ENCODE peak calls at places on chromosomes 1 and 21, in nine cellular contexts. M is GM23248, S is mammary epithelial cell, Z is fibroblast of lung, K is astrocyte, F is PC-3, V is K562, Q is H1, O is neuronal stem cell. P is an unnamed sample.

GRCh38 chr1:112298558-112298957 is 97.5 kb upstream of the CTTNBP2NL start:
- DNase-seq in M (peak; percentile 68), S (peak; percentile 58), Z (peak; percentile 53), K (no peak), F (peak; percentile 73), V (peak; percentile 74), Q (peak; percentile 88), O (peak; percentile 26), P (peak; percentile 25)

GRCh38 chr1:78722947-78723346 is 73.3 kb downstream of the IFI44 start:
- DNase-seq in M (peak; percentile 47), S (no peak), Z (no peak), K (peak; percentile 54), F (no peak), V (no peak), Q (no peak), O (no peak), P (no peak)

GRCh38 chr1:173333581-173333980 is 126.5 kb upstream of the TNFSF4 start:
- DNase-seq in M (peak; percentile 63), S (no peak), Z (no peak), K (peak; percentile 71), F (no peak), V (no peak), Q (no peak), O (no peak), P (peak; percentile 60)

GRCh38 chr1:183090386-183091006 is 67.3 kb downstream of the LAMC1 start:
- DNase-seq in M (peak; percentile 80), S (no peak), Z (peak; percentile 94), K (peak; percentile 79), F (no peak), V (no peak), Q (no peak), O (no peak), P (no peak)

GRCh38 chr1:83034846-83035245 is 964.1 kb downstream of the TTLL7 start:
- DNase-seq in M (peak; percentile 20), S (peak; percentile 4), Z (peak; percentile 8), K (no peak), F (peak; percentile 39), V (no peak), Q (no peak), O (no peak), P (no peak)

GRCh38 chr1:109942434-109942833 is 31.8 kb downstream of the CSF1 start:
- DNase-seq in M (no peak), S (no peak), Z (no peak), K (no peak), F (no peak), V (peak; percentile 68), Q (no peak), O (no peak), P (no peak)

GRCh38 chr1:20847619-20848080 is 60.5 kb upstream of the HP1BP3 start:
- DNase-seq in M (peak; percentile 14), S (peak; percentile 5), Z (peak; percentile 11), K (peak; percentile 87), F (peak; percentile 89), V (no peak), Q (no peak), O (no peak), P (no peak)

GRCh38 chr1:115099693-115100050 is 10.4 kb upstream of the TSPAN2 start:
- DNase-seq in M (peak; percentile 85), S (peak; percentile 58), Z (no peak), K (peak; percentile 22), F (peak; percentile 89), V (no peak), Q (no peak), O (no peak), P (no peak)

GRCh38 chr1:156693858-156694562 is 11.4 kb downstream of the CRABP2 start:
- DNase-seq in M (peak; percentile 21), S (peak; percentile 45), Z (no peak), K (no peak), F (peak; percentile 75), V (peak; percentile 92), Q (peak; percentile 68), O (no peak), P (no peak)

GRCh38 chr1:197919523-197920301 is 2.5 kb downstream of the LHX9 start:
- DNase-seq in M (no peak), S (no peak), Z (no peak), K (no peak), F (no peak), V (no peak), Q (peak; percentile 73), O (peak; percentile 32), P (no peak)

GRCh38 chr21:45260191-45260795 is 27.4 kb downstream of the POFUT2 start:
- DNase-seq in M (no peak), S (no peak), Z (no peak), K (no peak), F (no peak), V (no peak), Q (peak; percentile 23), O (no peak), P (no peak)

GRCh38 chr1:91523462-91523861 is 22.8 kb downstream of the CDC7 start:
- DNase-seq in M (peak; percentile 22), S (no peak), Z (no peak), K (no peak), F (no peak), V (no peak), Q (no peak), O (no peak), P (no peak)

GRCh38 chr1:111199881-111200801 is at the start of gene DENND2D:
- DNase-seq in M (no peak), S (no peak), Z (no peak), K (no peak), F (peak; percentile 10), V (no peak), Q (no peak), O (no peak), P (no peak)

GRCh38 chr21:45256912-45257672 is 30.6 kb downstream of the POFUT2 start:
- DNase-seq in M (no peak), S (no peak), Z (no peak), K (no peak), F (no peak), V (peak; percentile 90), Q (peak; percentile 53), O (no peak), P (no peak)

DNA sequence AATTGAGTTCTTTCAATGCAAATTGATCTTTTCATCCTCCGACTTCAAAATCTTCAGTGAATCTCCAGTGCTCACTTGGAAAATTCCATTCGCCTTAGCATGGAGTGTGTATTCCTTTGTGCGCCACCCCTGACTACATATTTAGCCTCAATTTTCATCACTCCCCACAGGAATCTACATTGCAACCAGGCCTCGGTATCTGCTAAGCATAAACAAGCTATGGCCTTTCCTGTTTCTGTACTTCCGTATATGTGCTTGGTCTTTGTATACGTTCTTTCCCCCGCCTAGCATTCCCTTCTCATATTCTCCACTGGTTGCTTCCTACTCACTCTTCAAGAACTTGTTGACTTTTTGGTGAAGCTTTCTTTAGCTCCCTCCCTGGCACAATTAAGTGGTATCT is 470.8 kb downstream of the LMO4 start:
- DNase-seq in M (no peak), S (no peak), Z (no peak), K (no peak), F (no peak), V (no peak), Q (no peak), O (no peak), P (no peak)
- H2AFZ ChIP-seq in M (no peak overlapping the region), S (no peak overlapping the region), Z (no peak overlapping the region), K (no peak overlapping the region), F (no peak overlapping the region), V (no peak overlapping the region), Q (peak overlapping the region; percentile 80), O (no peak overlapping the region), P (no peak overlapping the region)

GRCh38 chr1:97875996-97876395 is 44.8 kb downstream of the DPYD start:
- DNase-seq in M (peak; percentile 32), S (peak; percentile 9), Z (peak; percentile 70), K (peak; percentile 55), F (peak; percentile 61), V (no peak), Q (no peak), O (no peak), P (no peak)

GRCh38 chr1:97877307-97877706 is 43.5 kb downstream of the DPYD start:
- DNase-seq in M (no peak), S (no peak), Z (no peak), K (no peak), F (no peak), V (no peak), Q (no peak), O (no peak), P (no peak)
- H3K9ac ChIP-seq in M (no peak overlapping the region), S (no peak overlapping the region), Z (no peak overlapping the region), K (no peak overlapping the region), F (no peak overlapping the region), V (no peak overlapping the region), Q (no peak overlapping the region), O (no peak overlapping the region), P (no peak overlapping the region)

GRCh38 chr1:68010094-68010493 is 40.3 kb downstream of the DIRAS3 start:
- DNase-seq in M (peak; percentile 54), S (peak; percentile 17), Z (peak; percentile 70), K (peak; percentile 42), F (peak; percentile 53), V (no peak), Q (no peak), O (no peak), P (no peak)

GRCh38 chr1:68010543-68010942 is 39.9 kb downstream of the DIRAS3 start:
- DNase-seq in M (peak; percentile 9), S (no peak), Z (no peak), K (no peak), F (no peak), V (no peak), Q (no peak), O (no peak), P (no peak)

GRCh38 chr1:68013351-68013750 is 37.1 kb downstream of the DIRAS3 start:
- DNase-seq in M (no peak), S (no peak), Z (no peak), K (no peak), F (no peak), V (no peak), Q (no peak), O (no peak), P (no peak)

GRCh38 chr1:68015369-68015768 is 35.1 kb downstream of the DIRAS3 start:
- DNase-seq in M (peak; percentile 34), S (no peak), Z (no peak), K (peak; percentile 10), F (no peak), V (no peak), Q (no peak), O (no peak), P (no peak)

DNA sequence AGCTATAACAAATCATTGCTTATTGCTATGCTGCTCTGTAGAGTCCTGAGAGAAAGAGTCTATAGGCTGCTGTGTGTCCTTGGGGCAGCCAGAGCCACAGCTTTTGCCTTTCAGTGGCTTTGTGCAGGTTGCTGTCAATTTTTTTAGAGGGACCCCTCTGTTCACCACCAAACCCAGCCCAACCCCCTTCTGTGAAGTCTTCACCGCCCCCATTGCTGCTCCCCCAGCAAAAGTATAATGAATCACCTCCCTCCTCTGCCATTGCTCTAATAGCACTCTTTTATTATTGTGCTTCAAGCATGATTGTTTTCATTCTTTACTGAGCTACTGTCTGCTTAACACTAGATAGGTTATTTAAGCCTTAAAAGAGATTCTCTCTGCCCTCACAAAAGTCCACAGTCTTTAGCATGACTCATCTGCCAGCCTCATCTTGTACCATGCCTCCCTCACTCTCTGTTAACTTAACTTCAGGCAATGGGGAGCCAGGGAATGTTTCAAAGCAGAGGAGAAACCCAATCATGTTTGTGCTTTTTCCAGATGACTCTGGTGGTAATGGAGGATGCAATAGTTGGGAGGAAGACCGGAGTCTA is 38.5 kb downstream of the DIRAS3 start:
- DNase-seq in M (peak; percentile 49), S (peak; percentile 56), Z (no peak), K (peak; percentile 10), F (no peak), V (no peak), Q (no peak), O (no peak), P (no peak)
- H2AFZ ChIP-seq in M (no peak overlapping the region), S (no peak overlapping the region), Z (no peak overlapping the region), K (no peak overlapping the region), F (no peak overlapping the region), V (no peak overlapping the region), Q (no peak overlapping the region), O (no peak overlapping the region), P (no peak overlapping the region)

GRCh38 chr1:185632659-185633428 is 101.3 kb upstream of the HMCN1 start:
- DNase-seq in M (peak; percentile 81), S (peak; percentile 94), Z (peak; percentile 43), K (peak; percentile 90), F (no peak), V (no peak), Q (no peak), O (no peak), P (no peak)
- H3K9ac ChIP-seq in M (no peak overlapping the region), S (peak overlapping the region; percentile 56), Z (no peak overlapping the region), K (no peak overlapping the region), F (no peak overlapping the region), V (no peak overlapping the region), Q (no peak overlapping the region), O (no peak overlapping the region), P (no peak overlapping the region)